ENCODE peak calls at places on chromosomes 16 and 17, in six cellular contexts. Q is adrenal gland, M is transverse colon, G is lower leg skin, F is suprapubic skin, I is fibroblast of the aortic adventitia. L is an unnamed sample.

GRCh38 chr16:23975293-23975692 is 139.5 kb downstream of the PRKCB start:
- DNase-seq in Q (no peak), M (no peak), G (no peak), F (no peak), I (no peak), L (no peak)

GRCh38 chr16:88691924-88692560 is 5.7 kb upstream of the SNAI3 start:
- DNase-seq in Q (no peak), M (peak), G (no peak), F (no peak), I (no peak), L (no peak)

GRCh38 chr17:48028736-48029135 is 8.9 kb downstream of the COPZ2 start:
- DNase-seq in Q (no peak), M (no peak), G (no peak), F (no peak), I (no peak), L (no peak)

GRCh38 chr16:26709754-26710153 is 357.0 kb upstream of the C16orf82 start:
- DNase-seq in Q (no peak), M (no peak), G (no peak), F (no peak), I (no peak), L (no peak)

GRCh38 chr17:7004398-7005253 is 7.8 kb upstream of the RNASEK start:
- DNase-seq in Q (peak), M (no peak), G (no peak), F (no peak), I (peak), L (no peak)

GRCh38 chr17:82831818-82832200 is 8.0 kb downstream of the ZNF750 start:
- DNase-seq in Q (no peak), M (no peak), G (no peak), F (no peak), I (no peak), L (no peak)

GRCh38 chr16:73171380-73171779 is 123.5 kb upstream of the ZFHX3 start:
- DNase-seq in Q (no peak), M (peak), G (no peak), F (no peak), I (no peak), L (no peak)

GRCh38 chr17:64630309-64631223 is 31.5 kb downstream of the SMURF2 start:
- DNase-seq in Q (no peak), M (no peak), G (no peak), F (no peak), I (no peak), L (no peak)

GRCh38 chr17:47914296-47914948 is 18.4 kb downstream of the SP2 start:
- DNase-seq in Q (no peak), M (no peak), G (no peak), F (no peak), I (no peak), L (no peak)

GRCh38 chr16:9500872-9501271 is 409.4 kb downstream of the HAPSTR1 start:
- DNase-seq in Q (no peak), M (no peak), G (no peak), F (no peak), I (no peak), L (no peak)

GRCh38 chr16:67528222-67528869 is at the start of gene RIPOR1:
- DNase-seq in Q (peak), M (peak), G (no peak), F (no peak), I (no peak), L (peak)

DNA sequence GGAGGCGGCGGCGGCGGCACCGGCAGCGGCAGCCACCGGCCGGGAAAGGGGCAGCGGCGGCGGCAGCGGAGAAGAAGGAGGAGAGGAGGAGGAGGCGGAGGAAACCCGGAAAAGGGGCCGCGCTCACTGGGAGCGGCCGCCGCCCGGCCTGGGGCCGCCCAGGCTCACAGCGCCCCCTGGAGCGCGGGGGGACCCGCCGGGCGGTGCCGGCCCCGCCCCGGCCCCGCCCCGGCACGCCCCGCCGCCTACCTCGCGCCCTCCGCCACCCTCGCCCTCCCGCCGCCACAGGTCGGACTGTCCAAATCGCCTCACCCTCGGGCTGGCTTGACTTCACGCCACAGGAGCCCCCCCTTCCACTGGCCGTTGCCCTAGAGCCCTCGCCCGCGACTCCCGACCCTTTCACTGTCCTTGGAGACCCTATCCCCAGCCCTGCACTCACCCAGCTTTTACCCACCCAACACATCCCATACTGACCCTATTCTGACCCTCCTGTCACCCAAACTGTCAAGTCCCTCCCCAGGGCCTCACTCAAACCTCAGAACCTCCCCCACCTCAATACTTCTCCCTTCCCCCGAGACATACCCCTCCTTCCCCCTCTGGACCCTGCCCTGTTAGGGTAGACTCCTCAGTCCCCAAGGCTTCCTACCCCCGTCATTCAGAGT is at the start of gene CSNK2A2:
- DNase-seq in Q (peak), M (peak), G (peak), F (no peak), I (peak), L (peak)
- TF ChIP-seq CTCF in Q (no peak), M (peak), G (no peak), F (no peak), I (peak), L (peak)

DNA sequence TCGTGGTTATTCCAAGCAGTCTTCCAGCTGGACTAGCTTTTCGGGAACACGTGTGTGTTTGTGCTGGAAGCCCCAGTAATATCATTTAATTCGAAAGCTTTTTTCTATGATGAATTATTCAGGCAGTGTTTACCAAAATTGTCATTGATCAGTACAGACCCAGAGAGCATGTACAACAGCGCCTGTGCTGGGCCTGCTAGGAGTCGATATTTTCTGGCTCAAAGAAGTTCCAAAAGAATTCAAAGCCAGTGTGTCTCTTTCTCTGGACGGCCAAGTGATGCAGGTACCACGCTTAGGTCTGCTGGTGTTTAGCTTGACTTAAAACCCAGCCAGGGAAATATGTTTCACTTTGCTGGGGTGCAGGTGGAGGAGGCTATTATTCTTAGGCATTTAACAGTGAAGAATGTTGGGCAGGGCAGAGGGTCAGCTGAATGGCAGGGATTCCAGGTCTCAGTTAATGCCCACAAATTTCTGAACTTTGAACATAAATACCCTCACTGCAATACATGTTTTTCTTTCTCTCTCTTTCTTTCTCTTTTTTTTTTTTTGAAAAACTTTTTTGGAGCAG is 401.3 kb downstream of the WWOX start:
- DNase-seq in Q (no peak), M (no peak), G (no peak), F (no peak), I (no peak), L (no peak)
- TF ChIP-seq CTCF in Q (no peak), M (no peak), G (no peak), F (no peak), I (no peak), L (no peak)

GRCh38 chr17:78746263-78746948 is 35.7 kb downstream of the CYTH1 start:
- DNase-seq in Q (no peak), M (no peak), G (no peak), F (no peak), I (no peak), L (no peak)

GRCh38 chr17:78748048-78748729 is 33.9 kb downstream of the CYTH1 start:
- DNase-seq in Q (no peak), M (peak), G (peak), F (no peak), I (no peak), L (no peak)

GRCh38 chr17:78747479-78747878 is 34.6 kb downstream of the CYTH1 start:
- DNase-seq in Q (no peak), M (no peak), G (no peak), F (no peak), I (no peak), L (no peak)

GRCh38 chr17:78746949-78747269 is 35.2 kb downstream of the CYTH1 start:
- DNase-seq in Q (no peak), M (no peak), G (no peak), F (no peak), I (no peak), L (no peak)

GRCh38 chr17:78745407-78746088 is 36.5 kb downstream of the CYTH1 start:
- DNase-seq in Q (no peak), M (no peak), G (no peak), F (no peak), I (peak), L (no peak)
- TF ChIP-seq CTCF in Q (peak), M (peak), G (no peak), F (peak), I (peak), L (peak)

GRCh38 chr17:14482715-14483114 is 181.8 kb downstream of the HS3ST3B1 start:
- DNase-seq in Q (no peak), M (no peak), G (no peak), F (no peak), I (no peak), L (no peak)
- TF ChIP-seq CTCF in Q (no peak), M (no peak), G (no peak), F (no peak), I (no peak), L (no peak)

GRCh38 chr16:51157698-51158097 is 6.6 kb upstream of the SALL1 start:
- DNase-seq in Q (no peak), M (no peak), G (no peak), F (no peak), I (no peak), L (no peak)

GRCh38 chr16:51161440-51162195 is 10.5 kb upstream of the SALL1 start:
- DNase-seq in Q (no peak), M (no peak), G (no peak), F (no peak), I (peak), L (no peak)

GRCh38 chr16:51156836-51157235 is 5.8 kb upstream of the SALL1 start:
- DNase-seq in Q (no peak), M (no peak), G (no peak), F (no peak), I (no peak), L (no peak)

GRCh38 chr16:51159296-51159695 is 8.2 kb upstream of the SALL1 start:
- DNase-seq in Q (no peak), M (no peak), G (no peak), F (no peak), I (no peak), L (no peak)

DNA sequence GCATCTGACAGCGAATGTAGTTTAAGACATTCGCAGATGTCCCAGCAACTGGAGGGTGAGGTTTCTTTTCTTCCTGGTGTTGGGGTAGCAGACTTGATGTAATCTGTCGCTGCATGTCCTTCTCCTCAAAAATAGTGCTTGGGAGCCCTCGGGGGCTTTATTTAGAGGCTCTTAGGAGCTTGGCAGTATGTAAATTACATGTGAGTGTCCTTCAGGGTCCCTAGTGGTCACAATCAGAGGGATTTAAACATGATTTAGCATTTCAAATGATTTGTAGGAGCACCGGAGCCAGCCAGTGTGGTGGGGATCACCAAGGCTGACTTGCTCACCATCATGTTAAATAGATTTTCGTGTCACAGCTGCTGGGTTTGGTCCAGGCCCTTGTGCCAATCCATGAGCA is 8.8 kb upstream of the SALL1 start:
- DNase-seq in Q (no peak), M (no peak), G (no peak), F (no peak), I (no peak), L (no peak)
- TF ChIP-seq CTCF in Q (no peak), M (no peak), G (no peak), F (no peak), I (no peak), L (peak)

L was measured in type B pancreatic cell.